ENCODE peak calls at places on chromosome 1, in six cellular contexts. Q, L, Y, U, X and J are unnamed samples.

GRCh38 chr1:169212088-169212487 is 105.6 kb downstream of the ATP1B1 start:
- DNase-seq in Q (no peak), L (no peak), Y (no peak), U (no peak), X (no peak), J (no peak)

GRCh38 chr1:175808573-175808972 is 65.2 kb upstream of the TNR start:
- DNase-seq in Q (no peak), L (no peak), Y (no peak), U (no peak), X (no peak), J (no peak)

GRCh38 chr1:76048194-76048593 is 26.4 kb upstream of the ST6GALNAC3 start:
- DNase-seq in Q (no peak), L (no peak), Y (no peak), U (no peak), X (no peak), J (no peak)

GRCh38 chr1:162855461-162856150 is 5.4 kb downstream of the CCDC190 start:
- DNase-seq in Q (no peak), L (no peak), Y (no peak), U (no peak), X (no peak), J (no peak)

GRCh38 chr1:202234331-202235002 is 40.9 kb downstream of the LGR6 start:
- DNase-seq in Q (no peak), L (no peak), Y (no peak), U (no peak), X (no peak), J (no peak)

GRCh38 chr1:39333296-39333695 is 128.8 kb downstream of the MACF1 start:
- DNase-seq in Q (no peak), L (no peak), Y (no peak), U (no peak), X (no peak), J (no peak)

GRCh38 chr1:69932760-69933159 is 272.6 kb downstream of the LRRC40 start:
- DNase-seq in Q (no peak), L (no peak), Y (no peak), U (no peak), X (no peak), J (no peak)

GRCh38 chr1:109927908-109928307 is 17.3 kb downstream of the CSF1 start:
- DNase-seq in Q (peak), L (no peak), Y (peak), U (no peak), X (no peak), J (peak)

GRCh38 chr1:213053455-213053854 is 2.4 kb downstream of the RPS6KC1 start:
- DNase-seq in Q (no peak), L (no peak), Y (no peak), U (no peak), X (no peak), J (no peak)

GRCh38 chr1:151716771-151717631 is at the start of gene CELF3:
- DNase-seq in Q (no peak), L (no peak), Y (no peak), U (no peak), X (no peak), J (no peak)

GRCh38 chr1:98653186-98653585 is 8.3 kb upstream of the SNX7 start:
- DNase-seq in Q (no peak), L (no peak), Y (no peak), U (no peak), X (no peak), J (no peak)

GRCh38 chr1:109769335-109770078 is 5.8 kb upstream of the EPS8L3 start:
- DNase-seq in Q (peak), L (no peak), Y (peak), U (no peak), X (peak), J (peak)